ENCODE peak calls at places on chromosomes 2 and 18, in seven cellular contexts. K is NT2/D1; F is neural progenitor cell; G is BJ; X is fibroblast of lung; T is effector memory CD4-positive, alpha-beta T cell; D is heart left ventricle. U is an unnamed sample.

GRCh38 chr2:127096718-127097470 is 10.1 kb downstream of the BIN1 start:
- DNase-seq in D (no peak), G (no peak), K (no peak), X (no peak), F (no peak), T (no peak), U (no peak)

GRCh38 chr18:36449451-36449850 is 151.9 kb downstream of the FHOD3 start:
- DNase-seq in X (no peak), G (no peak), K (no peak), F (no peak), D (no peak), T (no peak), U (no peak)

GRCh38 chr2:2254206-2254605 is 76.9 kb downstream of the MYT1L start:
- DNase-seq in K (no peak), G (no peak), F (no peak), D (no peak), X (no peak), T (no peak), U (no peak)

GRCh38 chr2:31384351-31384750 is 30.2 kb downstream of the XDH start:
- DNase-seq in G (peak; percentile 69), T (no peak), K (no peak), F (no peak), X (peak; percentile 94), D (peak; percentile 15), U (no peak)

GRCh38 chr2:219274392-219274921 is 4.7 kb upstream of the DNAJB2 start:
- DNase-seq in G (peak; percentile 50), K (peak; percentile 80), T (no peak), F (no peak), D (peak; percentile 54), X (peak; percentile 42), U (peak; percentile 76)

GRCh38 chr18:76579301-76579695 is 84.3 kb upstream of the ZNF516 start:
- DNase-seq in X (no peak), T (no peak), F (no peak), K (no peak), D (no peak), G (no peak), U (no peak)

GRCh38 chr18:78561757-78562445 is 417.7 kb upstream of the SALL3 start:
- DNase-seq in K (no peak), G (no peak), D (no peak), X (no peak), T (no peak), F (peak; percentile 56), U (no peak)

GRCh38 chr2:205748660-205749059 is 66.4 kb downstream of the NRP2 start:
- DNase-seq in D (no peak), T (no peak), X (no peak), F (no peak), G (no peak), K (peak; percentile 77), U (peak; percentile 78)

GRCh38 chr18:67266591-67267237 is 249.8 kb downstream of the DSEL start:
- DNase-seq in T (no peak), G (no peak), K (no peak), F (no peak), X (peak; percentile 55), D (no peak), U (no peak)

GRCh38 chr2:231670892-231671616 is 37.3 kb upstream of the PTMA start:
- DNase-seq in D (no peak), K (no peak), T (no peak), F (peak; percentile 65), G (no peak), X (no peak), U (peak; percentile 87)

GRCh38 chr2:12284487-12284886 is 432.2 kb upstream of the TRIB2 start:
- DNase-seq in G (no peak), X (peak; percentile 71), T (no peak), D (no peak), F (no peak), K (no peak), U (no peak)

GRCh38 chr2:67923696-67924095 is 139.1 kb downstream of the C1D start:
- DNase-seq in D (no peak), X (peak; percentile 17), G (no peak), K (no peak), T (no peak), F (no peak), U (no peak)

GRCh38 chr2:178584666-178585065 is 104.4 kb downstream of the PLEKHA3 start:
- DNase-seq in X (no peak), F (no peak), K (no peak), T (no peak), D (no peak), G (no peak), U (no peak)

GRCh38 chr2:181892795-181893435 is 1.4 kb downstream of the ITPRID2 start:
- DNase-seq in K (no peak), D (no peak), F (no peak), T (no peak), X (peak; percentile 58), G (peak; percentile 27), U (no peak)

GRCh38 chr2:100655936-100656534 is 93.2 kb downstream of the PDCL3 start:
- DNase-seq in X (no peak), F (no peak), G (no peak), D (no peak), K (no peak), T (no peak), U (no peak)

GRCh38 chr2:58067001-58067400 is 20.4 kb downstream of the VRK2 start:
- DNase-seq in T (no peak), X (no peak), K (no peak), G (no peak), F (no peak), D (no peak), U (no peak)

GRCh38 chr18:45255142-45255890 is 360.0 kb upstream of the SLC14A2 start:
- DNase-seq in T (no peak), G (peak; percentile 90), F (peak; percentile 38), D (no peak), K (no peak), X (peak; percentile 91), U (no peak)

GRCh38 chr2:19783935-19784334 is 117.8 kb downstream of the TTC32 start:
- DNase-seq in D (no peak), F (no peak), T (no peak), K (no peak), X (no peak), G (no peak), U (no peak)

GRCh38 chr2:17475285-17475684 is 43.0 kb downstream of the RAD51AP2 start:
- DNase-seq in G (no peak), X (no peak), F (no peak), K (no peak), T (no peak), D (no peak), U (no peak)

GRCh38 chr18:9901377-9901776 is 12.4 kb upstream of the VAPA start:
- DNase-seq in X (no peak), F (no peak), G (no peak), T (no peak), D (no peak), K (no peak), U (no peak)

GRCh38 chr18:53560546-53560945 is 663.9 kb downstream of the MBD2 start:
- DNase-seq in X (no peak), G (no peak), T (no peak), K (no peak), F (no peak), D (no peak), U (no peak)
- H3K4me3 ChIP-seq in X (no peak overlapping the region), G (no peak overlapping the region), T (no peak overlapping the region), K (no peak overlapping the region), F (no peak overlapping the region), D (no peak overlapping the region), U (no peak overlapping the region)

GRCh38 chr18:21303913-21304312 is 61.9 kb downstream of the GREB1L start:
- DNase-seq in D (no peak), K (no peak), T (no peak), G (no peak), F (no peak), X (no peak), U (no peak)

GRCh38 chr18:21305621-21306020 is 63.6 kb downstream of the GREB1L start:
- DNase-seq in X (no peak), D (no peak), T (no peak), K (no peak), F (no peak), G (no peak), U (no peak)

GRCh38 chr18:21306368-21306767 is 64.3 kb downstream of the GREB1L start:
- DNase-seq in X (no peak), D (no peak), F (no peak), T (no peak), K (no peak), G (no peak), U (no peak)

GRCh38 chr18:21300616-21301200 is 58.7 kb downstream of the GREB1L start:
- DNase-seq in K (no peak), G (no peak), X (no peak), T (no peak), D (no peak), F (no peak), U (no peak)

GRCh38 chr18:21303445-21303844 is 61.4 kb downstream of the GREB1L start:
- DNase-seq in G (no peak), F (no peak), D (no peak), X (no peak), T (no peak), K (no peak), U (no peak)
- H3K27me3 ChIP-seq in G (no peaks in the 10 kb centered on the region), F (no peaks in the 10 kb centered on the region), D (no peaks in the 10 kb centered on the region), X (peaks cover 3% of the 10 kb centered on the region), T (no peaks in the 10 kb centered on the region), K (no peaks in the 10 kb centered on the region), U (no peaks in the 10 kb centered on the region)

GRCh38 chr2:61277756-61278155 is 115.8 kb downstream of the C2orf74 start:
- DNase-seq in F (no peak), T (no peak), K (no peak), D (no peak), X (no peak), G (no peak), U (no peak)
- H3K36me3 ChIP-seq in F (peaks cover 22% of the 10 kb centered on the region), T (peaks cover 38% of the 10 kb centered on the region), K (peaks cover 20% of the 10 kb centered on the region), D (peaks cover 83% of the 10 kb centered on the region), X (peaks cover 2% of the 10 kb centered on the region), G (peaks cover 5% of the 10 kb centered on the region), U (peaks cover 4% of the 10 kb centered on the region)

GRCh38 chr2:199943373-199943772 is 11.9 kb downstream of the TYW5 start:
- DNase-seq in K (no peak), G (no peak), D (no peak), F (no peak), X (no peak), T (no peak), U (no peak)
- H3K4me3 ChIP-seq in K (no peak overlapping the region), G (no peak overlapping the region), D (no peak overlapping the region), F (no peak overlapping the region), X (no peak overlapping the region), T (no peak overlapping the region), U (no peak overlapping the region)

GRCh38 chr2:1041012-1041805 is 90.6 kb downstream of the SNTG2 start:
- DNase-seq in X (no peak), D (no peak), T (no peak), G (no peak), F (no peak), K (no peak), U (no peak)
- H3K27me3 ChIP-seq in X (no peaks in the 10 kb centered on the region), D (no peaks in the 10 kb centered on the region), T (no peaks in the 10 kb centered on the region), G (no peaks in the 10 kb centered on the region), F (no peaks in the 10 kb centered on the region), K (no peaks in the 10 kb centered on the region), U (no peaks in the 10 kb centered on the region)

GRCh38 chr2:9398881-9399805 is 24.2 kb downstream of the ITGB1BP1 start:
- DNase-seq in F (no peak), T (no peak), D (peak; percentile 39), X (peak; percentile 51), G (no peak), K (no peak), U (no peak)
- H3K36me3 ChIP-seq in F (no peaks in the 10 kb centered on the region), T (no peaks in the 10 kb centered on the region), D (peaks cover 74% of the 10 kb centered on the region), X (peaks cover 5% of the 10 kb centered on the region), G (peaks cover 19% of the 10 kb centered on the region), K (peaks cover 11% of the 10 kb centered on the region), U (peaks cover 3% of the 10 kb centered on the region)

U was measured in H7.